ENCODE peak calls at places on chromosomes 4 and X, in six cellular contexts. One of them, this sample, is unnamed.

GRCh38 chr4:2248821-2249261 is 6.9 kb upstream of the HAUS3 start:
- DNase-seq in hypothalamus: no peak
- DNase-seq in EL: no peak
- DNase-seq in GM23248: no peak
- DNase-seq in fibroblast of lung: no peak
- DNase-seq in cardiac septum: peak; percentile 70
- DNase-seq in this sample: peak; percentile 1

GRCh38 chr4:48578132-48578964 is 88.3 kb downstream of the ZAR1 start:
- DNase-seq in hypothalamus: no peak
- DNase-seq in EL: peak; percentile 65
- DNase-seq in GM23248: peak; percentile 81
- DNase-seq in fibroblast of lung: peak; percentile 60
- DNase-seq in cardiac septum: no peak
- DNase-seq in this sample: peak; percentile 74

GRCh38 chr4:825063-825968 is 613 bp downstream of the CPLX1 start:
- DNase-seq in hypothalamus: no peak
- DNase-seq in EL: peak; percentile 19
- DNase-seq in GM23248: peak; percentile 43
- DNase-seq in fibroblast of lung: peak; percentile 16
- DNase-seq in cardiac septum: peak; percentile 58
- DNase-seq in this sample: peak; percentile 81

GRCh38 chrX:3407785-3408184 is 61.3 kb upstream of the MXRA5 start:
- DNase-seq in hypothalamus: no peak
- DNase-seq in EL: no peak
- DNase-seq in GM23248: no peak
- DNase-seq in fibroblast of lung: no peak
- DNase-seq in cardiac septum: no peak
- DNase-seq in this sample: no peak

GRCh38 chr4:1748465-1748995 is 27.2 kb downstream of the TACC3 start:
- DNase-seq in hypothalamus: peak; percentile 15
- DNase-seq in EL: peak; percentile 69
- DNase-seq in GM23248: peak; percentile 84
- DNase-seq in fibroblast of lung: peak; percentile 37
- DNase-seq in cardiac septum: peak; percentile 84
- DNase-seq in this sample: peak; percentile 92

GRCh38 chrX:18220786-18221185 is at the start of gene BEND2:
- DNase-seq in hypothalamus: no peak
- DNase-seq in EL: no peak
- DNase-seq in GM23248: no peak
- DNase-seq in fibroblast of lung: no peak
- DNase-seq in cardiac septum: no peak
- DNase-seq in this sample: no peak

GRCh38 chrX:74509989-74510388 is 88.7 kb downstream of the SLC16A2 start:
- DNase-seq in hypothalamus: no peak
- DNase-seq in EL: no peak
- DNase-seq in GM23248: peak; percentile 26
- DNase-seq in fibroblast of lung: peak; percentile 51
- DNase-seq in cardiac septum: no peak
- DNase-seq in this sample: peak; percentile 24

GRCh38 chrX:78625292-78625909 is 33.7 kb downstream of the RTL3 start:
- DNase-seq in hypothalamus: no peak
- DNase-seq in EL: no peak
- DNase-seq in GM23248: no peak
- DNase-seq in fibroblast of lung: no peak
- DNase-seq in cardiac septum: no peak
- DNase-seq in this sample: no peak

GRCh38 chr4:74311696-74312313 is 3.5 kb downstream of the EPGN start:
- DNase-seq in hypothalamus: no peak
- DNase-seq in EL: peak; percentile 63
- DNase-seq in GM23248: peak; percentile 76
- DNase-seq in fibroblast of lung: peak; percentile 51
- DNase-seq in cardiac septum: no peak
- DNase-seq in this sample: peak; percentile 47

GRCh38 chrX:132365490-132365889 is 123.3 kb downstream of the MBNL3 start:
- DNase-seq in hypothalamus: no peak
- DNase-seq in EL: no peak
- DNase-seq in GM23248: no peak
- DNase-seq in fibroblast of lung: no peak
- DNase-seq in cardiac septum: no peak
- DNase-seq in this sample: no peak

GRCh38 chr4:5036239-5036638 is 15.0 kb upstream of the STK32B start:
- DNase-seq in hypothalamus: no peak
- DNase-seq in EL: peak; percentile 34
- DNase-seq in GM23248: peak; percentile 79
- DNase-seq in fibroblast of lung: peak; percentile 76
- DNase-seq in cardiac septum: no peak
- DNase-seq in this sample: peak; percentile 42

GRCh38 chr4:1770245-1770644 is 22.8 kb upstream of the FGFR3 start:
- DNase-seq in hypothalamus: no peak
- DNase-seq in EL: no peak
- DNase-seq in GM23248: no peak
- DNase-seq in fibroblast of lung: no peak
- DNase-seq in cardiac septum: no peak
- DNase-seq in this sample: no peak

GRCh38 chrX:14801136-14801535 is 71.7 kb downstream of the FANCB start:
- DNase-seq in hypothalamus: no peak
- DNase-seq in EL: peak; percentile 62
- DNase-seq in GM23248: peak; percentile 63
- DNase-seq in fibroblast of lung: peak; percentile 82
- DNase-seq in cardiac septum: no peak
- DNase-seq in this sample: peak; percentile 9

GRCh38 chrX:47578692-47579091 is 3.5 kb upstream of the TIMP1 start:
- DNase-seq in hypothalamus: no peak
- DNase-seq in EL: no peak
- DNase-seq in GM23248: no peak
- DNase-seq in fibroblast of lung: no peak
- DNase-seq in cardiac septum: no peak
- DNase-seq in this sample: no peak

GRCh38 chr4:101981756-101982155 is 191.2 kb downstream of the BANK1 start:
- DNase-seq in hypothalamus: no peak
- DNase-seq in EL: no peak
- DNase-seq in GM23248: no peak
- DNase-seq in fibroblast of lung: peak; percentile 55
- DNase-seq in cardiac septum: no peak
- DNase-seq in this sample: no peak

GRCh38 chrX:120365320-120365719 is 3.4 kb downstream of the ATP1B4 start:
- DNase-seq in hypothalamus: no peak
- DNase-seq in EL: peak; percentile 15
- DNase-seq in GM23248: peak; percentile 15
- DNase-seq in fibroblast of lung: no peak
- DNase-seq in cardiac septum: no peak
- DNase-seq in this sample: no peak

GRCh38 chrX:55839480-55839879 is 121.9 kb downstream of the RRAGB start:
- DNase-seq in hypothalamus: no peak
- DNase-seq in EL: no peak
- DNase-seq in GM23248: no peak
- DNase-seq in fibroblast of lung: no peak
- DNase-seq in cardiac septum: no peak
- DNase-seq in this sample: no peak

GRCh38 chr4:128288689-128289106 is 1.1 kb upstream of the PGRMC2 start:
- DNase-seq in hypothalamus: no peak
- DNase-seq in EL: peak; percentile 21
- DNase-seq in GM23248: no peak
- DNase-seq in fibroblast of lung: peak; percentile 45
- DNase-seq in cardiac septum: no peak
- DNase-seq in this sample: no peak

This sample was measured in GM03348.